ENCODE peak calls at places on chromosomes 2 and 18, in five cellular contexts. One of them, this sample, is unnamed.

GRCh38 chr18:48806551-48807261 is 144.1 kb downstream of the SMAD7 start:
- DNase-seq in GM13976: no peak
- DNase-seq in upper lobe of right lung: peak; percentile 54
- DNase-seq in fibroblast of mammary gland: no peak
- DNase-seq in testis: peak; percentile 13
- DNase-seq in this sample: no peak

GRCh38 chr2:85191157-85191556 is 58.0 kb downstream of the TCF7L1 start:
- DNase-seq in GM13976: no peak
- DNase-seq in upper lobe of right lung: no peak
- DNase-seq in fibroblast of mammary gland: no peak
- DNase-seq in testis: no peak
- DNase-seq in this sample: no peak

GRCh38 chr2:105802587-105802986 is 57.9 kb downstream of the NCK2 start:
- DNase-seq in GM13976: peak; percentile 47
- DNase-seq in upper lobe of right lung: no peak
- DNase-seq in fibroblast of mammary gland: no peak
- DNase-seq in testis: no peak
- DNase-seq in this sample: no peak

GRCh38 chr2:133120310-133120709 is 448.0 kb downstream of the NCKAP5 start:
- DNase-seq in GM13976: no peak
- DNase-seq in upper lobe of right lung: no peak
- DNase-seq in fibroblast of mammary gland: no peak
- DNase-seq in testis: no peak
- DNase-seq in this sample: no peak

GRCh38 chr2:25056391-25056821 is 14.5 kb downstream of the EFR3B start:
- DNase-seq in GM13976: no peak
- DNase-seq in upper lobe of right lung: peak; percentile 6
- DNase-seq in fibroblast of mammary gland: no peak
- DNase-seq in testis: peak; percentile 15
- DNase-seq in this sample: no peak

GRCh38 chr2:36965751-36966369 is 476 bp downstream of the STRN start:
- DNase-seq in GM13976: peak; percentile 70
- DNase-seq in upper lobe of right lung: peak; percentile 64
- DNase-seq in fibroblast of mammary gland: peak; percentile 8
- DNase-seq in testis: peak; percentile 63
- DNase-seq in this sample: no peak

GRCh38 chr18:7064346-7064745 is 53.3 kb downstream of the LAMA1 start:
- DNase-seq in GM13976: no peak
- DNase-seq in upper lobe of right lung: no peak
- DNase-seq in fibroblast of mammary gland: no peak
- DNase-seq in testis: peak; percentile 33
- DNase-seq in this sample: no peak

GRCh38 chr2:38443021-38443541 is 66.0 kb upstream of the ATL2 start:
- DNase-seq in GM13976: no peak
- DNase-seq in upper lobe of right lung: no peak
- DNase-seq in fibroblast of mammary gland: peak; percentile 23
- DNase-seq in testis: peak; percentile 37
- DNase-seq in this sample: no peak

GRCh38 chr2:49210191-49210590 is 55.9 kb upstream of the FSHR start:
- DNase-seq in GM13976: no peak
- DNase-seq in upper lobe of right lung: no peak
- DNase-seq in fibroblast of mammary gland: no peak
- DNase-seq in testis: no peak
- DNase-seq in this sample: no peak

GRCh38 chr2:121902171-121902591 is 146.7 kb downstream of the TSN start:
- DNase-seq in GM13976: peak; percentile 59
- DNase-seq in upper lobe of right lung: no peak
- DNase-seq in fibroblast of mammary gland: peak; percentile 70
- DNase-seq in testis: peak; percentile 82
- DNase-seq in this sample: no peak

GRCh38 chr2:124426630-124427029 is 401.5 kb downstream of the CNTNAP5 start:
- DNase-seq in GM13976: no peak
- DNase-seq in upper lobe of right lung: no peak
- DNase-seq in fibroblast of mammary gland: no peak
- DNase-seq in testis: no peak
- DNase-seq in this sample: no peak

GRCh38 chr18:61896767-61897166 is 4.0 kb upstream of the RNF152 start:
- DNase-seq in GM13976: no peak
- DNase-seq in upper lobe of right lung: no peak
- DNase-seq in fibroblast of mammary gland: peak; percentile 76
- DNase-seq in testis: peak; percentile 34
- DNase-seq in this sample: peak; percentile 85

GRCh38 chr2:239252433-239253200 is 148.2 kb downstream of the HDAC4 start:
- DNase-seq in GM13976: no peak
- DNase-seq in upper lobe of right lung: no peak
- DNase-seq in fibroblast of mammary gland: no peak
- DNase-seq in testis: no peak
- DNase-seq in this sample: no peak

GRCh38 chr2:174074831-174075230 is 109.7 kb upstream of the SP3 start:
- DNase-seq in GM13976: no peak
- DNase-seq in upper lobe of right lung: no peak
- DNase-seq in fibroblast of mammary gland: no peak
- DNase-seq in testis: no peak
- DNase-seq in this sample: no peak

GRCh38 chr2:130370490-130370889 is 14.6 kb downstream of the PTPN18 start:
- DNase-seq in GM13976: peak; percentile 69
- DNase-seq in upper lobe of right lung: no peak
- DNase-seq in fibroblast of mammary gland: no peak
- DNase-seq in testis: no peak
- DNase-seq in this sample: no peak

GRCh38 chr2:59584958-59585357 is 968.5 kb downstream of the BCL11A start:
- DNase-seq in GM13976: no peak
- DNase-seq in upper lobe of right lung: no peak
- DNase-seq in fibroblast of mammary gland: no peak
- DNase-seq in testis: peak; percentile 30
- DNase-seq in this sample: no peak

GRCh38 chr2:160970052-160970846 is 190.0 kb upstream of the TANK start:
- DNase-seq in GM13976: peak; percentile 22
- DNase-seq in upper lobe of right lung: no peak
- DNase-seq in fibroblast of mammary gland: peak; percentile 83
- DNase-seq in testis: peak; percentile 65
- DNase-seq in this sample: peak; percentile 73

GRCh38 chr2:61327173-61327572 is 143.7 kb downstream of the USP34 start:
- DNase-seq in GM13976: peak; percentile 21
- DNase-seq in upper lobe of right lung: no peak
- DNase-seq in fibroblast of mammary gland: no peak
- DNase-seq in testis: no peak
- DNase-seq in this sample: no peak

GRCh38 chr2:54103454-54104314 is 11.7 kb upstream of the ACYP2 start:
- DNase-seq in GM13976: no peak
- DNase-seq in upper lobe of right lung: no peak
- DNase-seq in fibroblast of mammary gland: peak; percentile 83
- DNase-seq in testis: no peak
- DNase-seq in this sample: peak; percentile 64

GRCh38 chr2:96734899-96735585 is 4.8 kb downstream of the LMAN2L start:
- DNase-seq in GM13976: no peak
- DNase-seq in upper lobe of right lung: no peak
- DNase-seq in fibroblast of mammary gland: peak; percentile 5
- DNase-seq in testis: no peak
- DNase-seq in this sample: no peak

GRCh38 chr2:202171246-202171833 is 67.1 kb downstream of the SUMO1 start:
- DNase-seq in GM13976: peak; percentile 43
- DNase-seq in upper lobe of right lung: no peak
- DNase-seq in fibroblast of mammary gland: no peak
- DNase-seq in testis: peak; percentile 18
- DNase-seq in this sample: no peak

GRCh38 chr2:53549497-53549896 is 218.1 kb upstream of the CHAC2 start:
- DNase-seq in GM13976: no peak
- DNase-seq in upper lobe of right lung: no peak
- DNase-seq in fibroblast of mammary gland: no peak
- DNase-seq in testis: no peak
- DNase-seq in this sample: no peak

GRCh38 chr2:217868911-217869334 is 133.9 kb downstream of the TNS1 start:
- DNase-seq in GM13976: no peak
- DNase-seq in upper lobe of right lung: no peak
- DNase-seq in fibroblast of mammary gland: peak; percentile 70
- DNase-seq in testis: no peak
- DNase-seq in this sample: peak; percentile 51

GRCh38 chr18:11065061-11065460 is 84.3 kb downstream of the PIEZO2 start:
- DNase-seq in GM13976: no peak
- DNase-seq in upper lobe of right lung: no peak
- DNase-seq in fibroblast of mammary gland: no peak
- DNase-seq in testis: no peak
- DNase-seq in this sample: no peak

GRCh38 chr2:55761526-55761925 is 67.9 kb upstream of the PNPT1 start:
- DNase-seq in GM13976: no peak
- DNase-seq in upper lobe of right lung: no peak
- DNase-seq in fibroblast of mammary gland: peak; percentile 38
- DNase-seq in testis: no peak
- DNase-seq in this sample: peak; percentile 56

DNA sequence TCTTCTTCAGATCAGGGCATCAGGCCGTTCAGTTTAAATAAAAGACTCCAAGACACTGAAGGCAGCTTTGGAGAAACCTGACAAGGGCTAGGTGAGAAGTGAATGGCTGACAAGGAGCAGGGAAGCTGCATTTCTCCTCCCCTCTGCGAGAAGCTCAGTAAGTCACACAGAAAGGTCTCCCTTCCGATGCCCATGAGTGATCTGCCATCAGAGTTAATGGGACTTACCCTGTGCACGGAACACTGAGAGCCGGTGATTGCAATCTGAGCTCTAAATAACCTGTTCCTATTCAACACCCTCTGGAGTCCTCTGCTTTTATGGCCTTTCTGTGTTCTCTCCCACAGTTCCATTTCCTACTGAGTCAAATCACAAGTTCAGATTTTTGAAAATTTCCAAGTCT is 322.1 kb upstream of the MYT1L start:
- DNase-seq in GM13976: no peak
- DNase-seq in upper lobe of right lung: no peak
- DNase-seq in fibroblast of mammary gland: no peak
- DNase-seq in testis: no peak
- DNase-seq in this sample: no peak
- TF ChIP-seq CTCF in GM13976: no peak
- TF ChIP-seq CTCF in upper lobe of right lung: no peak
- TF ChIP-seq CTCF in fibroblast of mammary gland: no peak
- TF ChIP-seq CTCF in testis: no peak
- TF ChIP-seq CTCF in this sample: no peak

GRCh38 chr2:8662239-8662879 is 19.5 kb upstream of the ID2 start:
- DNase-seq in GM13976: no peak
- DNase-seq in upper lobe of right lung: peak; percentile 42
- DNase-seq in fibroblast of mammary gland: peak; percentile 92
- DNase-seq in testis: no peak
- DNase-seq in this sample: peak; percentile 93
- TF ChIP-seq CTCF in GM13976: no peak
- TF ChIP-seq CTCF in upper lobe of right lung: no peak
- TF ChIP-seq CTCF in fibroblast of mammary gland: peak; percentile 38
- TF ChIP-seq CTCF in testis: no peak
- TF ChIP-seq CTCF in this sample: peak; percentile 47

DNA sequence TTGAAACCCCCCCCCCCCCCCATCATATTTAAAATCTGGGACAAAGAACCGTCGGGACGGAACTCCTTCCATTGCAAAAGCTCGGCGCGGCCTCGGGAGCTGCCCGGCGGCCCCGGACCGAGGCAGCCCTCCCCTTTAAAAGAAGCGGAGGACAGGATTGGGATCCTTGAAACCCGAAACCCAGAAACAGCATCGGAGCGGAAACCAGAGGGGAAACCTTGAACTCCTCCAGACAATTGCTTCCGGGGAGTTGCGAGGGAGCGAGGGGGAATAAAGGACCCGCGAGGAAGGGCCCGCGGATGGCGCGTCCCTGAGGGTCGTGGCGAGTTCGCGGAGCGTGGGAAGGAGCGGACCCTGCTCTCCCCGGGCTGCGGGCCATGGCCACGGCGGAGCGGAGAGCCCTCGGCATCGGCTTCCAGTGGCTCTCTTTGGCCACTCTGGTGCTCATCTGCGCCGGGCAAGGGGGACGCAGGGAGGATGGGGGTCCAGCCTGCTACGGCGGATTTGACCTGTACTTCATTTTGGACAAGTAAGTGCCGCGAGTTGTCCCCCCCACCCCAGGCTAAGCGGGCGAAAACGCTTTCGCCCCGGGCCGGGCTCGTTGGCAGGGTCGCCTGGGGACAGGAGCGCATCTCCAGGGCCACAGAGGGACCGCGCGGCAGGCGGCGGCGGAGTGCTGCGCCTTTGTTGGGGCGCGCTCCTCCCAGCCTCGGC is at the start of gene ANTXR1:
- DNase-seq in GM13976: peak; percentile 42
- DNase-seq in upper lobe of right lung: peak; percentile 70
- DNase-seq in fibroblast of mammary gland: peak; percentile 81
- DNase-seq in testis: peak; percentile 63
- DNase-seq in this sample: peak; percentile 67
- TF ChIP-seq CTCF in GM13976: no peak
- TF ChIP-seq CTCF in upper lobe of right lung: no peak
- TF ChIP-seq CTCF in fibroblast of mammary gland: no peak
- TF ChIP-seq CTCF in testis: no peak
- TF ChIP-seq CTCF in this sample: peak; percentile 69

DNA sequence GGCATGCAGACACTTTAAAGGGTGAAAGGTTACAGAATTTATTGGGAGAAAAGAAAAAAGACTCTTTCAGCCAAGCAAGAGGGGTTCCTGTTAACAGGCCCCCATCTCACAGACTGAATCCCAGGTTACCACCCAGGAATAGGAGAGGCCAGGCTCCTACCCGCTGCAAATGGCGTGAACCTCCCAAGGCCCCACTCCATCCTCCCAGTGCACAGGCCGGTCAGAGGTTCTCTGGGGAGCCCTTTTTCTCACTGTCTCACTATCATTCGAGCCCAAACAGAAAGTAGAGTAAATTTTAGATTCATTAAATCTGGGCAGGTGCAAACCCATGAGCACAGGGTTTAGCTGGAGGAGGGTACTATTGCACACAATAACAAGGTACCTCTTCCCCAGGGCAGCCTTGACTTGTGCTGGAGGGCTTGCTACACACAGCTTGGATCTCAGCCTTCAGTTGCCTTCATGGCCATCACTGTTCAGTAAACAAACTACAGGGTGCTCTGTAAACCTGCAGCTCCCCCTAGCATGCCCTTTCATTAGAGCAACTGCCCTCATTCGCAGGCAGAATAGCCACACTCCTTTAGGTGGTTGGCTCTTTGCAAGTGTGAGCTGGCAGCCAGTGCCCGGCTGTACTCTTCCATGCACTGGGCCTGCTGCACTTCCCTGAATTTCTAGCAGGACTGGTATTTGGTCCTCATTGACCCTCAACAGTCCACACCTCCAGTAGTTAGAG is 7.3 kb upstream of the PLEK start:
- DNase-seq in GM13976: peak; percentile 55
- DNase-seq in upper lobe of right lung: no peak
- DNase-seq in fibroblast of mammary gland: peak; percentile 70
- DNase-seq in testis: peak; percentile 61
- DNase-seq in this sample: peak; percentile 66
- TF ChIP-seq CTCF in GM13976: peak; percentile 65
- TF ChIP-seq CTCF in upper lobe of right lung: peak; percentile 48
- TF ChIP-seq CTCF in fibroblast of mammary gland: peak; percentile 71
- TF ChIP-seq CTCF in testis: peak; percentile 21
- TF ChIP-seq CTCF in this sample: peak; percentile 70

GRCh38 chr2:152864601-152865000 is 146.2 kb downstream of the ARL6IP6 start:
- DNase-seq in GM13976: no peak
- DNase-seq in upper lobe of right lung: no peak
- DNase-seq in fibroblast of mammary gland: no peak
- DNase-seq in testis: no peak
- DNase-seq in this sample: no peak

GRCh38 chr2:152863826-152864225 is 145.4 kb downstream of the ARL6IP6 start:
- DNase-seq in GM13976: no peak
- DNase-seq in upper lobe of right lung: no peak
- DNase-seq in fibroblast of mammary gland: no peak
- DNase-seq in testis: no peak
- DNase-seq in this sample: no peak

GRCh38 chr2:152861349-152861942 is 143.0 kb downstream of the ARL6IP6 start:
- DNase-seq in GM13976: peak; percentile 28
- DNase-seq in upper lobe of right lung: no peak
- DNase-seq in fibroblast of mammary gland: peak; percentile 36
- DNase-seq in testis: peak; percentile 64
- DNase-seq in this sample: no peak
- TF ChIP-seq CTCF in GM13976: peak; percentile 6
- TF ChIP-seq CTCF in upper lobe of right lung: peak; percentile 72
- TF ChIP-seq CTCF in fibroblast of mammary gland: peak; percentile 69
- TF ChIP-seq CTCF in testis: peak; percentile 74
- TF ChIP-seq CTCF in this sample: peak; percentile 83

GRCh38 chr2:208033701-208034502 is 8.6 kb upstream of the PLEKHM3 start:
- DNase-seq in GM13976: peak; percentile 64
- DNase-seq in upper lobe of right lung: peak; percentile 69
- DNase-seq in fibroblast of mammary gland: peak; percentile 56
- DNase-seq in testis: peak; percentile 69
- DNase-seq in this sample: peak; percentile 82
- TF ChIP-seq CTCF in GM13976: peak; percentile 67
- TF ChIP-seq CTCF in upper lobe of right lung: peak; percentile 52
- TF ChIP-seq CTCF in fibroblast of mammary gland: peak; percentile 32
- TF ChIP-seq CTCF in testis: peak; percentile 18
- TF ChIP-seq CTCF in this sample: peak; percentile 66

This sample was measured in HFFc6.